ENCODE peak calls at places on chromosomes 6 and 20, in ten cellular contexts. O, C, H, S, M, J, X, Z, R and G are unnamed samples.
A peak's percentile ranks its signal among the peaks of the same experiment; 100 is the strongest.

GRCh38 chr6:28981833-28982475 is 23.2 kb downstream of the ZNF311 start:
- DNase-seq in O (peak; percentile 77), C (no peak), H (peak; percentile 93), S (peak; percentile 94), M (peak; percentile 65), J (peak; percentile 70), X (peak; percentile 70), Z (peak; percentile 93), R (peak; percentile 91), G (no peak)

GRCh38 chr6:150261997-150262396 is 106.8 kb upstream of the IYD start:
- DNase-seq in O (no peak), C (no peak), H (no peak), S (no peak), M (no peak), J (no peak), X (no peak), Z (no peak), R (no peak), G (no peak)

GRCh38 chr6:32886674-32887383 is 32.8 kb downstream of the PSMB9 start:
- DNase-seq in O (peak; percentile 79), C (no peak), H (no peak), S (peak; percentile 86), M (peak; percentile 78), J (no peak), X (peak; percentile 68), Z (peak; percentile 76), R (no peak), G (no peak)

GRCh38 chr6:61688165-61688564 is 597.9 kb downstream of the KHDRBS2 start:
- DNase-seq in O (no peak), C (no peak), H (no peak), S (no peak), M (no peak), J (no peak), X (no peak), Z (no peak), R (no peak), G (no peak)

GRCh38 chr20:25300496-25301170 is 52.7 kb downstream of the PYGB start:
- DNase-seq in O (no peak), C (no peak), H (no peak), S (peak; percentile 66), M (no peak), J (no peak), X (no peak), Z (no peak), R (no peak), G (no peak)

GRCh38 chr6:1286972-1287600 is 24.8 kb upstream of the FOXQ1 start:
- DNase-seq in O (peak; percentile 63), C (no peak), H (peak; percentile 93), S (peak; percentile 97), M (peak; percentile 85), J (no peak), X (no peak), Z (peak; percentile 86), R (no peak), G (no peak)

GRCh38 chr6:134002821-134003220 is 49.6 kb downstream of the SLC2A12 start:
- DNase-seq in O (no peak), C (no peak), H (no peak), S (peak; percentile 50), M (no peak), J (no peak), X (no peak), Z (no peak), R (no peak), G (no peak)

GRCh38 chr6:89217308-89217999 is at the start of gene GABRR1:
- DNase-seq in O (no peak), C (no peak), H (no peak), S (no peak), M (no peak), J (no peak), X (no peak), Z (no peak), R (no peak), G (no peak)

GRCh38 chr6:11632795-11633511 is 95.4 kb downstream of the TMEM170B start:
- DNase-seq in O (no peak), C (no peak), H (no peak), S (peak; percentile 69), M (no peak), J (no peak), X (no peak), Z (peak; percentile 23), R (no peak), G (no peak)

GRCh38 chr6:2481307-2481706 is 235.9 kb upstream of the GMDS start:
- DNase-seq in O (no peak), C (no peak), H (no peak), S (no peak), M (no peak), J (no peak), X (no peak), Z (no peak), R (no peak), G (no peak)

GRCh38 chr6:36360241-36361054 is 23.8 kb upstream of the BNIP5 start:
- DNase-seq in O (no peak), C (peak; percentile 35), H (peak; percentile 77), S (peak; percentile 87), M (no peak), J (peak; percentile 77), X (peak; percentile 72), Z (peak; percentile 92), R (peak; percentile 85), G (no peak)

GRCh38 chr20:62405108-62405980 is 1.7 kb downstream of the CABLES2 start:
- DNase-seq in O (no peak), C (no peak), H (peak; percentile 62), S (peak; percentile 70), M (no peak), J (no peak), X (peak; percentile 62), Z (peak; percentile 74), R (no peak), G (no peak)

GRCh38 chr6:9250852-9251251 is 815.5 kb upstream of the SLC35B3 start:
- DNase-seq in O (peak; percentile 8), C (no peak), H (no peak), S (peak; percentile 67), M (peak; percentile 20), J (peak; percentile 61), X (no peak), Z (peak; percentile 63), R (no peak), G (no peak)
- TF ChIP-seq CTCF in O (peak; percentile 65), C (peak; percentile 44), H (no peak), S (peak; percentile 87), M (peak; percentile 79), J (no peak), X (no peak), Z (peak; percentile 56), R (peak; percentile 26), G (peak; percentile 83)

DNA sequence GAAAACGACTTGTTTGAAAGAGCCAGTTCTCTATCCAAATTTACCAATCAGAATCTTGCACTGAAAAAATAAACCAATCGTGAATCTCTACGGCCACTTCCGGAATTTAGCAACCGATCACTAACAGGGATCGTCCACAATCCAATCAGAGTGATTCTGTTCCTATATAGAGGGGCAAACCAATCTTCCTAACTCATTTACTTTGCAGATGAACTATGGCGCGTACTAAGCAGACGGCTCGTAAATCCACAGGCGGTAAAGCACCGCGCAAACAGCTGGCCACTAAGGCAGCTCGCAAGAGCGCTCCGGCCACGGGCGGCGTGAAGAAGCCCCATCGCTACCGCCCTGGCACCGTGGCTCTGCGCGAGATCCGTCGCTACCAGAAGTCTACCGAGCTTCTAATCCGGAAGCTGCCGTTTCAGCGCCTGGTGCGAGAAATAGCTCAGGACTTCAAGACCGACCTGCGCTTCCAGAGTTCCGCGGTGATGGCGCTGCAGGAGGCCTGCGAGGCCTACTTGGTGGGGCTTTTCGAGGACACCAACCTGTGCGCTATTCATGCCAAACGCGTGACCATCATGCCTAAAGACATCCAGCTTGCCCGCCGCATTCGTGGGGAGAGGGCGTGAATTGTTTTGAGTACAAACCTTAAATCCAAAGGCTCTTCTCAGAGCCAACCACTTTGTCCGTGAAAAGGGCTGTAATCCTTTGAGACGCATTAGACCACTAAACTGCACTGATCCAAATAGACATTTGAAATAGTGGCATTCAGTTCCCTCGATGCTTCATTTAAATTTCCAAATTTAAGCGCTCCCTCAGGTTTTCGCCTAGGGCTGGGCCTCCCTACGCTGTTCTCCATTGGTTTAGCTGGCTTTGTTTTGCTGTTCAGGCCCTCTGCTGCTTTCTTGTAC is 138.0 kb downstream of the HFE start:
- DNase-seq in O (peak; percentile 86), C (no peak), H (no peak), S (peak; percentile 97), M (no peak), J (no peak), X (peak; percentile 28), Z (peak; percentile 94), R (no peak), G (no peak)
- TF ChIP-seq CTCF in O (peak; percentile 42), C (no peak), H (no peak), S (peak; percentile 43), M (no peak), J (no peak), X (no peak), Z (peak; percentile 24), R (no peak), G (peak; percentile 70)

GRCh38 chr20:35601021-35601973 is 14.3 kb upstream of the SPAG4 start:
- DNase-seq in O (peak; percentile 18), C (no peak), H (peak; percentile 75), S (peak; percentile 77), M (no peak), J (peak; percentile 77), X (peak; percentile 74), Z (peak; percentile 83), R (no peak), G (peak; percentile 88)
- TF ChIP-seq CTCF in O (peak; percentile 35), C (peak; percentile 48), H (peak; percentile 46), S (peak; percentile 50), M (peak; percentile 37), J (no peak), X (no peak), Z (peak; percentile 47), R (no peak), G (peak; percentile 75)

GRCh38 chr6:162125659-162126058 is 601.9 kb downstream of the PRKN start:
- DNase-seq in O (no peak), C (no peak), H (no peak), S (no peak), M (no peak), J (no peak), X (no peak), Z (no peak), R (no peak), G (no peak)

GRCh38 chr6:162119349-162119748 is 608.2 kb downstream of the PRKN start:
- DNase-seq in O (no peak), C (no peak), H (peak; percentile 61), S (peak; percentile 71), M (no peak), J (no peak), X (no peak), Z (peak; percentile 61), R (no peak), G (no peak)

GRCh38 chr6:162124710-162125435 is 602.7 kb downstream of the PRKN start:
- DNase-seq in O (no peak), C (no peak), H (no peak), S (no peak), M (no peak), J (no peak), X (no peak), Z (no peak), R (no peak), G (no peak)

GRCh38 chr6:162118706-162119105 is 608.9 kb downstream of the PRKN start:
- DNase-seq in O (no peak), C (no peak), H (no peak), S (no peak), M (no peak), J (no peak), X (no peak), Z (no peak), R (no peak), G (no peak)

DNA sequence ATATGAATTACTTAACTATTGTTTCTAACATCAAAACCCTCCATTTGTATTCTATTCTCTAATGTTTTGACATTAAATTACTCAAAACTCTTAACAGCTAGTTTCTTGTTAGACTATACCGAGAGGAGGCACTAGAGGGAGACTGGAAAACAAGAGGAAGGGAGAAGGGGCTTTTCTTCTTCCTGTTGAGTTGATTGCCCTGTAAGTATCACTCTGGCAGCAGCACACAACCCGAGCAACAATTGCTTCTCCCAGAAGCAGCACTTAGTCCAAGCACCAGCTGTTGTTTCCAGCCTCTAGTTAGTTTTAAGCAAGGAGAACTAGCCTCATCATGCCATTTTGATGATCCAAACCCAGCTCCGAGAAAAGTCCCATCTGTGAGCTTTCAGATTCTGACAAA is 603.8 kb downstream of the PRKN start:
- DNase-seq in O (no peak), C (no peak), H (no peak), S (peak; percentile 69), M (no peak), J (no peak), X (no peak), Z (peak; percentile 40), R (no peak), G (no peak)
- TF ChIP-seq CTCF in O (peak; percentile 37), C (no peak), H (peak; percentile 37), S (peak; percentile 76), M (no peak), J (no peak), X (no peak), Z (peak; percentile 48), R (no peak), G (peak; percentile 69)